ENCODE peak calls at places on chromosomes 12 and 14, in six cellular contexts. H is testis, E is thoracic aorta, Z is colonic mucosa, Q is AG04450, J is GM23248. B is an unnamed sample.

GRCh38 chr12:4293299-4293941 is 19.9 kb downstream of the CCND2 start:
- DNase-seq in E (no peak), H (no peak), J (no peak), Q (no peak), Z (no peak), B (no peak)

GRCh38 chr12:54961190-54961589 is 23.4 kb downstream of the TESPA1 start:
- DNase-seq in Q (no peak), J (no peak), E (no peak), Z (no peak), H (no peak), B (no peak)

GRCh38 chr14:24307575-24308341 is at the start of gene CIDEB:
- DNase-seq in E (no peak), H (peak), J (peak), Z (peak), Q (no peak), B (peak)

GRCh38 chr14:43338713-43339112 is 1168.4 kb downstream of the FSCB start:
- DNase-seq in Z (no peak), H (no peak), Q (no peak), E (no peak), J (no peak), B (no peak)

GRCh38 chr12:81222841-81223595 is 145.1 kb downstream of the ACSS3 start:
- DNase-seq in J (peak), H (no peak), Z (no peak), E (no peak), Q (no peak), B (no peak)

GRCh38 chr12:2341871-2342270 is 289.1 kb downstream of the CACNA1C start:
- DNase-seq in H (no peak), J (peak), Z (no peak), E (no peak), Q (peak), B (no peak)

GRCh38 chr14:101440511-101440910 is 120.8 kb upstream of the DIO3 start:
- DNase-seq in E (no peak), H (no peak), Z (no peak), J (no peak), Q (no peak), B (no peak)

GRCh38 chr12:88145567-88146347 is 3.6 kb downstream of the TMTC3 start:
- DNase-seq in H (no peak), J (no peak), Q (no peak), Z (no peak), E (no peak), B (no peak)

GRCh38 chr12:117151195-117152031 is 38.9 kb downstream of the FBXO21 start:
- DNase-seq in H (peak), E (peak), Z (peak), J (peak), Q (no peak), B (peak)

GRCh38 chr12:124751654-124752355 is 111.9 kb downstream of the SCARB1 start:
- DNase-seq in Q (no peak), H (no peak), J (no peak), Z (no peak), E (no peak), B (no peak)

GRCh38 chr12:124749725-124750124 is 113.9 kb downstream of the SCARB1 start:
- DNase-seq in Z (no peak), Q (no peak), E (no peak), H (no peak), J (no peak), B (no peak)

GRCh38 chr12:124752437-124753229 is 111.0 kb downstream of the SCARB1 start:
- DNase-seq in J (peak), Q (no peak), H (no peak), Z (no peak), E (no peak), B (no peak)

GRCh38 chr12:124750787-124751471 is 112.7 kb downstream of the SCARB1 start:
- DNase-seq in E (no peak), Z (no peak), Q (no peak), J (no peak), H (no peak), B (no peak)

GRCh38 chr12:124750149-124750656 is 113.5 kb downstream of the SCARB1 start:
- DNase-seq in Q (no peak), E (no peak), H (no peak), Z (no peak), J (no peak), B (no peak)
- H3K27ac ChIP-seq in Q (no peak), E (no peak), H (no peak), Z (no peak), J (no peak), B (no peak)

DNA sequence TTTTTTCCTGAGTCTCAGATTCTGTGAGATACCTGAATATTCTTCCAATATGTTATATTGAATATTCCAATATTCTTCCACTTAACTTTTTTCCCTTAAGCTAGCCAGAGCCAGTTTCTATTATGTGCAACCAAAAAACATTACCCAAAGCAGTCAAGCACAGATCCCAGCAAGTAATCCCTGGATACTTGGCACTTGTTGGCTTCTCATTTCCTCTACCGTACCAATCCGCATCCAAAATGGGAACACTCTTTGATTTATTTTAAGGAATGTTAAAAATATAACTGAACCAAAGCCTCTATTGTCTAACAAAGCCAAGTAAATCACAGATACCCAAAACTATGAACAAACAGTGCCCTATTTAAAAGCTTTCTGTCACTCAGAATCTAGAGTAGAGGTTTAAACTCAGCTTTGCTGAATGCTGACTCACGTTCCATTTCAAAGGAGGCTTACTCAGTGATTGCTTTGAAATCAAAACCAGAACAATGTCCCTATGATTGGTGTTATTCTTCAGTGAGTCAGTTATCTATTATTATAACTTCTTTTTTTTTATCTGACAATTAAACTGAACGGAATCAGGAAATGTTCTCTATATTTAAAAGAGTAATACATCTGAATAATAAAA is 360.6 kb downstream of the CCDC91 start:
- DNase-seq in J (peak), E (no peak), Z (no peak), H (no peak), Q (peak), B (peak)
- H3K27ac ChIP-seq in J (peak), E (no peak), Z (no peak), H (no peak), Q (peak), B (no peak)

GRCh38 chr12:67275380-67275913 is 6.3 kb downstream of the CAND1 start:
- DNase-seq in Z (no peak), H (no peak), Q (no peak), E (no peak), J (peak), B (no peak)
- H3K27ac ChIP-seq in Z (no peak), H (no peak), Q (no peak), E (no peak), J (no peak), B (no peak)

DNA sequence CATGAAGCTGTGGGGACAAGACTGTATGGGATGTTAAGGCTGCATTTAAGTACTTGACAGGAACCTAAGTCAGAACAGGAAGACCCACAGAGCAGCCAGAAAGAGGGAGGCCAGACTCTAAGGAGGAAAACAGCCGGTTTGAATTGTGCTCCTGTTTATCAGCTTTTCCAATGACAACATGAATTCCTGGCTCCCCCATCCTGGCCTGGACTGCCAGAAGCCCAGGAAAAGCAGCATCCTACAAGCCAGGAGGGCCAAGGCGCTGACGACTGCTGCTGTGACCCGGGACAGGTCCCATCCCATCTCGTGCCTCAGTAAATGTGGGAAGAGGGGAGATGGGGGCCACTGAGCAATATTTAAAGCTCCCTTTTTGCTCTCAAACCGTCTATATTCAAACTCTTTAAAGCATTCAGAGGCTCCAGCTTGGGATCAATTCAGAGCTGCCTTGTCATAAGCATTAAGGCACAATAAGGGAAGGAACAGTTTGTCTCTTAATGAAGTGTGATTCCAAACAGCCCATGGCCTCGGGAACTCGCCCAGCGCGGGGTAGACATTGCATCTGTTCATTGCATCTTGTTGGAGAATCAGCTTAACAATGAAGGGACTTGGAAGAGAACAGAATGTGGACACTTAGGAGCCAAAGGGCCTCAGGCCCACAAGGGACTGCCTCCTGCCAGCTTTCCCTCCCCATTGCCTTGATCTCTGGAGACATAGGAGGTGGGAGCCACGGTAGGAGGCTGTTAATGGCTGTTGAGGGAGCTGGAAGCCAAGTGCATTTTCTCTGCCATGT is 49.6 kb downstream of the CMKLR1 start:
- DNase-seq in Z (no peak), Q (no peak), J (no peak), E (no peak), H (peak), B (no peak)
- H3K27ac ChIP-seq in Z (no peak), Q (no peak), J (no peak), E (peak), H (no peak), B (no peak)

GRCh38 chr12:5453471-5453870 is 21.6 kb downstream of the NTF3 start:
- DNase-seq in E (no peak), J (no peak), Q (no peak), H (no peak), Z (no peak), B (no peak)

GRCh38 chr12:5459051-5459782 is 27.3 kb downstream of the NTF3 start:
- DNase-seq in H (no peak), Q (no peak), Z (no peak), J (no peak), E (no peak), B (no peak)

GRCh38 chr12:5456025-5456424 is 24.1 kb downstream of the NTF3 start:
- DNase-seq in Z (no peak), J (no peak), Q (no peak), H (no peak), E (no peak), B (no peak)

GRCh38 chr12:5458229-5459050 is 26.5 kb downstream of the NTF3 start:
- DNase-seq in Z (no peak), H (no peak), Q (no peak), E (no peak), J (no peak), B (peak)

GRCh38 chr12:5456906-5457305 is 25.0 kb downstream of the NTF3 start:
- DNase-seq in Q (peak), J (peak), Z (no peak), H (no peak), E (no peak), B (no peak)
- H3K27ac ChIP-seq in Q (peak), J (peak), Z (no peak), H (no peak), E (peak), B (peak)

GRCh38 chr12:48296586-48297396 is 53.9 kb downstream of the ZNF641 start:
- DNase-seq in E (peak), Q (peak), J (peak), Z (peak), H (peak), B (peak)
- H3K27ac ChIP-seq in E (no peak), Q (no peak), J (no peak), Z (no peak), H (no peak), B (peak)

B was measured in small intestine.